ENCODE peak calls at places on chromosomes 6 and 20, in seven cellular contexts. T is cardiac fibroblast; S is T-helper 9 cell; I is hippocampal formation; U is iPS-NIHi11; H is stimulated activated CD8-positive, alpha-beta memory T cell treated with anti-CD3 and anti-CD28 coated beads, Interleukin-4, amount 100 ng/mL, for 24 hours; Z is Panc1. J is an unnamed sample.
A peak's percentile ranks its signal among the peaks of the same experiment; 100 is the strongest.

GRCh38 chr6:28371280-28371679 is 21.5 kb downstream of the ZKSCAN3 start:
- DNase-seq in T (no peak), S (no peak), I (no peak), U (no peak), H (no peak), Z (no peak), J (no peak)

GRCh38 chr6:31651602-31652191 is 764 bp downstream of the BAG6 start:
- DNase-seq in T (peak; percentile 84), S (no peak), I (peak; percentile 31), U (peak; percentile 83), H (no peak), Z (no peak), J (peak; percentile 78)

GRCh38 chr6:116779569-116780164 is 14.1 kb upstream of the FAM162B start:
- DNase-seq in T (peak; percentile 57), S (no peak), I (peak; percentile 21), U (peak; percentile 29), H (no peak), Z (peak; percentile 10), J (peak; percentile 31)

GRCh38 chr6:20918868-20919267 is 384.6 kb downstream of the CDKAL1 start:
- DNase-seq in T (peak; percentile 27), S (no peak), I (no peak), U (no peak), H (no peak), Z (no peak), J (no peak)

GRCh38 chr6:131682427-131682826 is 18.8 kb downstream of the OR2A4 start:
- DNase-seq in T (no peak), S (no peak), I (no peak), U (no peak), H (no peak), Z (no peak), J (no peak)

GRCh38 chr20:57439432-57439831 is 48.2 kb downstream of the RBM38 start:
- DNase-seq in T (no peak), S (no peak), I (no peak), U (peak; percentile 48), H (no peak), Z (no peak), J (no peak)

GRCh38 chr20:44646023-44646640 is 5.4 kb downstream of the ADA start:
- DNase-seq in T (peak; percentile 31), S (no peak), I (no peak), U (no peak), H (no peak), Z (no peak), J (no peak)

GRCh38 chr20:57928181-57928967 is 218.6 kb upstream of the PMEPA1 start:
- DNase-seq in T (no peak), S (no peak), I (no peak), U (no peak), H (no peak), Z (no peak), J (no peak)

GRCh38 chr6:56046576-56046975 is 171.2 kb upstream of the BMP5 start:
- DNase-seq in T (peak; percentile 87), S (no peak), I (no peak), U (no peak), H (no peak), Z (no peak), J (no peak)

GRCh38 chr6:5203571-5203970 is 57.2 kb downstream of the LYRM4 start:
- DNase-seq in T (no peak), S (no peak), I (no peak), U (no peak), H (no peak), Z (no peak), J (no peak)

GRCh38 chr6:35140991-35141720 is at the start of gene TCP11:
- DNase-seq in T (no peak), S (no peak), I (no peak), U (no peak), H (no peak), Z (no peak), J (no peak)

GRCh38 chr6:63467247-63467954 is 104.9 kb upstream of the LOC128125822 start:
- DNase-seq in T (no peak), S (no peak), I (no peak), U (no peak), H (no peak), Z (no peak), J (no peak)

GRCh38 chr20:49052334-49052733 is 6.2 kb downstream of the CSE1L start:
- DNase-seq in T (no peak), S (no peak), I (peak; percentile 20), U (no peak), H (no peak), Z (no peak), J (no peak)

GRCh38 chr6:52454556-52454955 is 34.4 kb downstream of the EFHC1 start:
- DNase-seq in T (peak; percentile 25), S (no peak), I (no peak), U (no peak), H (no peak), Z (no peak), J (no peak)

GRCh38 chr6:47016236-47016635 is 25.9 kb downstream of the ADGRF1 start:
- DNase-seq in T (no peak), S (no peak), I (no peak), U (no peak), H (no peak), Z (no peak), J (no peak)

GRCh38 chr6:6629416-6629815 is 40.9 kb downstream of the LY86 start:
- DNase-seq in T (peak; percentile 14), S (no peak), I (no peak), U (no peak), H (no peak), Z (no peak), J (no peak)

GRCh38 chr6:129749749-129750120 is 39.8 kb upstream of the ARHGAP18 start:
- DNase-seq in T (peak; percentile 85), S (no peak), I (no peak), U (no peak), H (no peak), Z (no peak), J (no peak)

GRCh38 chr6:133888931-133889556 is at the start of gene TCF21:
- DNase-seq in T (peak; percentile 82), S (no peak), I (no peak), U (peak; percentile 55), H (no peak), Z (no peak), J (no peak)

GRCh38 chr6:154041001-154041400 is 2.0 kb downstream of the OPRM1 start:
- DNase-seq in T (no peak), S (no peak), I (peak; percentile 0), U (no peak), H (no peak), Z (no peak), J (no peak)

GRCh38 chr6:96542702-96543101 is 20.2 kb upstream of the FHL5 start:
- DNase-seq in T (peak; percentile 19), S (no peak), I (peak; percentile 8), U (no peak), H (no peak), Z (no peak), J (peak; percentile 15)

GRCh38 chr6:129697788-129698187 is 12.2 kb downstream of the ARHGAP18 start:
- DNase-seq in T (no peak), S (no peak), I (no peak), U (no peak), H (no peak), Z (no peak), J (no peak)

GRCh38 chr6:68968301-68968649 is 333.2 kb downstream of the ADGRB3 start:
- DNase-seq in T (no peak), S (no peak), I (no peak), U (no peak), H (no peak), Z (no peak), J (no peak)

GRCh38 chr6:110147870-110148269 is 31.6 kb downstream of the WASF1 start:
- DNase-seq in T (no peak), S (no peak), I (no peak), U (no peak), H (no peak), Z (no peak), J (no peak)

GRCh38 chr6:21005816-21006553 is 471.7 kb downstream of the CDKAL1 start:
- DNase-seq in T (peak; percentile 81), S (no peak), I (no peak), U (no peak), H (no peak), Z (peak; percentile 86), J (no peak)

GRCh38 chr20:3843490-3843889 is 3.1 kb upstream of the MAVS start:
- DNase-seq in T (peak; percentile 67), S (no peak), I (no peak), U (no peak), H (no peak), Z (no peak), J (no peak)

GRCh38 chr6:25794784-25795183 is 37.1 kb downstream of the SLC17A1 start:
- DNase-seq in T (no peak), S (no peak), I (no peak), U (no peak), H (no peak), Z (no peak), J (no peak)

GRCh38 chr6:158322724-158323560 is 10.7 kb downstream of the TULP4 start:
- DNase-seq in T (peak; percentile 61), S (no peak), I (no peak), U (no peak), H (no peak), Z (no peak), J (no peak)

GRCh38 chr20:17858450-17859001 is 110.1 kb downstream of the SNX5 start:
- DNase-seq in T (no peak), S (no peak), I (no peak), U (no peak), H (no peak), Z (no peak), J (no peak)

GRCh38 chr6:141451508-141452353 is 681.0 kb upstream of the GJE1 start:
- DNase-seq in T (peak; percentile 44), S (no peak), I (no peak), U (peak; percentile 17), H (no peak), Z (peak; percentile 43), J (no peak)

GRCh38 chr20:31675828-31676533 is 38.3 kb downstream of the COX4I2 start:
- DNase-seq in T (peak; percentile 74), S (peak; percentile 23), I (no peak), U (no peak), H (peak; percentile 34), Z (no peak), J (peak; percentile 64)